ENCODE peak calls at places on chromosomes 3 and 15, in four cellular contexts. T is stromal cell of bone marrow, O is NCI-H1436 treated with DMSO at 0.1 percent for 48 hours, B is cardiac muscle cell. G is an unnamed sample.

GRCh38 chr3:52490938-52491526 is 4.1 kb upstream of the STAB1 start:
- DNase-seq in T (no peak), O (no peak), B (no peak), G (no peak)

GRCh38 chr3:177554900-177555759 is 357.8 kb upstream of the TBL1XR1 start:
- DNase-seq in T (peak), O (no peak), B (no peak), G (no peak)

GRCh38 chr3:15180042-15180611 is 25.9 kb upstream of the CAPN7 start:
- DNase-seq in T (no peak), O (no peak), B (no peak), G (no peak)

GRCh38 chr15:43229977-43230376 is 9.2 kb upstream of the EPB42 start:
- DNase-seq in T (no peak), O (no peak), B (no peak), G (no peak)

GRCh38 chr3:15330031-15330596 is 2.3 kb downstream of the SH3BP5 start:
- DNase-seq in T (peak), O (no peak), B (no peak), G (peak)

GRCh38 chr15:55703873-55704285 is 39.1 kb downstream of the PRTG start:
- DNase-seq in T (no peak), O (no peak), B (no peak), G (no peak)

GRCh38 chr15:24823473-24823872 is 131.3 kb upstream of the SNRPN start:
- DNase-seq in T (no peak), O (no peak), B (peak), G (peak)

GRCh38 chr15:48782911-48783310 is 28.0 kb downstream of the CEP152 start:
- DNase-seq in T (no peak), O (no peak), B (no peak), G (no peak)

GRCh38 chr3:133661454-133662255 is at the start of gene TOPBP1:
- DNase-seq in T (peak), O (peak), B (peak), G (peak)

GRCh38 chr3:53796161-53796560 is 50.1 kb downstream of the CHDH start:
- DNase-seq in T (no peak), O (no peak), B (peak), G (no peak)